ENCODE peak calls at places on chromosomes 16 and 17, in seven cellular contexts. F is lung, R is right lobe of liver, A is esophagus squamous epithelium, Y is heart right ventricle, K is H9, P is foreskin keratinocyte. B is an unnamed sample.
A peak's percentile ranks its signal among the peaks of the same experiment; 100 is the strongest.

GRCh38 chr17:17304521-17304985 is 1.4 kb downstream of the NT5M start:
- DNase-seq in R (no peak), P (no peak), F (no peak), K (no peak), A (no peak), Y (no peak), B (no peak)

GRCh38 chr17:69763503-69763902 is 311.5 kb upstream of the KCNJ16 start:
- DNase-seq in K (no peak), P (no peak), Y (no peak), A (no peak), F (no peak), R (no peak), B (peak; percentile 15)

GRCh38 chr17:76420356-76421053 is 32.4 kb downstream of the UBE2O start:
- DNase-seq in P (no peak), R (no peak), F (no peak), Y (no peak), A (no peak), K (no peak), B (no peak)

GRCh38 chr16:22321340-22322001 is 24.3 kb downstream of the POLR3E start:
- DNase-seq in F (peak; percentile 49), A (no peak), R (peak; percentile 72), P (no peak), K (peak; percentile 75), Y (peak; percentile 50), B (peak; percentile 88)

GRCh38 chr17:57294629-57295501 is 38.5 kb downstream of the MSI2 start:
- DNase-seq in F (no peak), R (no peak), Y (peak; percentile 35), P (no peak), K (no peak), A (no peak), B (no peak)

GRCh38 chr16:50671644-50672260 is 9.4 kb downstream of the SNX20 start:
- DNase-seq in A (no peak), F (no peak), P (no peak), R (no peak), Y (no peak), K (no peak), B (no peak)

GRCh38 chr16:86044881-86045600 is 146.1 kb downstream of the IRF8 start:
- DNase-seq in F (no peak), A (no peak), P (no peak), Y (no peak), R (no peak), K (no peak), B (no peak)

GRCh38 chr16:54362801-54363200 is 76.2 kb upstream of the IRX3 start:
- DNase-seq in Y (no peak), A (no peak), F (no peak), K (no peak), R (no peak), P (no peak), B (no peak)

GRCh38 chr17:69961488-69962145 is 113.4 kb upstream of the KCNJ16 start:
- DNase-seq in R (no peak), P (no peak), Y (no peak), K (peak; percentile 73), F (no peak), A (no peak), B (peak; percentile 34)

GRCh38 chr16:72560617-72561016 is 388.7 kb upstream of the PMFBP1 start:
- DNase-seq in A (no peak), P (no peak), K (no peak), F (no peak), Y (no peak), R (no peak), B (peak; percentile 35)

GRCh38 chr17:15236281-15237105 is 28.6 kb downstream of the PMP22 start:
- DNase-seq in R (no peak), A (no peak), P (no peak), F (no peak), K (peak; percentile 31), Y (no peak), B (no peak)

GRCh38 chr17:30332057-30332542 is 1.8 kb downstream of the TMIGD1 start:
- DNase-seq in K (no peak), A (no peak), R (no peak), P (peak; percentile 57), Y (no peak), F (no peak), B (peak; percentile 56)

GRCh38 chr17:31808521-31808920 is 50.5 kb downstream of the COPRS start:
- DNase-seq in A (no peak), K (no peak), F (no peak), P (no peak), R (no peak), Y (no peak), B (peak; percentile 32)

GRCh38 chr16:71929048-71929447 is 33.7 kb downstream of the IST1 start:
- DNase-seq in Y (no peak), A (no peak), R (no peak), F (no peak), K (no peak), P (no peak), B (peak; percentile 37)

GRCh38 chr17:57484826-57485565 is 228.7 kb downstream of the MSI2 start:
- DNase-seq in F (no peak), K (no peak), R (no peak), A (no peak), Y (no peak), P (no peak), B (no peak)

GRCh38 chr16:2771496-2772402 is 5.3 kb downstream of the ELOB start:
- DNase-seq in Y (no peak), K (peak; percentile 33), R (no peak), F (no peak), A (no peak), P (no peak), B (no peak)

GRCh38 chr16:82987767-82988166 is 361.0 kb downstream of the CDH13 start:
- DNase-seq in R (no peak), K (no peak), A (no peak), P (peak; percentile 16), F (no peak), Y (no peak), B (no peak)
- TF ChIP-seq CTCF in R (no peak), K (no peak), A (no peak), P (no peak), F (no peak), Y (no peak), B (no peak)

GRCh38 chr17:8793649-8794048 is 5.5 kb downstream of the MFSD6L start:
- DNase-seq in A (no peak), P (no peak), K (no peak), R (no peak), F (no peak), Y (no peak), B (no peak)

GRCh38 chr17:8791910-8792270 is 7.3 kb downstream of the MFSD6L start:
- DNase-seq in F (no peak), A (no peak), K (peak; percentile 20), P (peak; percentile 56), R (no peak), Y (no peak), B (no peak)

GRCh38 chr17:8792646-8793045 is 6.5 kb downstream of the MFSD6L start:
- DNase-seq in F (no peak), A (no peak), K (peak; percentile 5), P (no peak), R (no peak), Y (no peak), B (no peak)

GRCh38 chr17:8789743-8790142 is 9.4 kb downstream of the MFSD6L start:
- DNase-seq in Y (no peak), A (no peak), P (no peak), F (no peak), R (no peak), K (peak; percentile 42), B (no peak)

DNA sequence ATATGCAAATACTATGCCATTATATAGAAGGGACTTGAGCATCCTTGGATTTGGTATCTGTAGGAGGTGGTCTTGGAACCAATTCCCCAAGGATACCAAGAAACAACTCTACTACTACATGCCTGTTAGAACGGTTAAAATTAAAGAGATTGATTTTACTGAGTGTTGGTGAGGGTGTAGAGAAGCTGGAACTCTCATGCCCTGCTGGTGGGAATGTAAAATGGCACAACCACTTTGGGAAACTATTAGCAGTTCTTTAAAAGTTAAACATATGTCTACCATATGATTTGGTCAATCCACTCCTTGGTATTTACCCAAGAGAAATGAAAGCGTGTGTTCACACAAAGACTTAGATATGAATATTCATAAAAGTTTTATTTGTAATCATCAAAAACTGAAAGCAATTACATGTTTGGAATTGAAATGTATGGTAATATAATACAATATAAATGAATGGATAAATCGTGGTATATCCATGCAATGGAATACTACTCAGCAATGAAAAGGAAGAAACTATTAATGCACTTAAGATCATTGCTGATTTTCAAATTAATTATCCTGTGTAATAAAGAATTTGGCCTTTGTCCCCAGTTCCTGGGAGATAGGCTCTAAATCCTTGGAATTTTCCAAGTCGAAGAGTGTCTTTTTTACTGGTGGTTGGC is 7.8 kb downstream of the MFSD6L start:
- DNase-seq in K (peak; percentile 8), F (no peak), A (no peak), Y (no peak), R (no peak), P (no peak), B (no peak)
- TF ChIP-seq CTCF in K (peak; percentile 64), F (no peak), A (no peak), Y (no peak), R (no peak), P (peak; percentile 2), B (peak; percentile 19)

DNA sequence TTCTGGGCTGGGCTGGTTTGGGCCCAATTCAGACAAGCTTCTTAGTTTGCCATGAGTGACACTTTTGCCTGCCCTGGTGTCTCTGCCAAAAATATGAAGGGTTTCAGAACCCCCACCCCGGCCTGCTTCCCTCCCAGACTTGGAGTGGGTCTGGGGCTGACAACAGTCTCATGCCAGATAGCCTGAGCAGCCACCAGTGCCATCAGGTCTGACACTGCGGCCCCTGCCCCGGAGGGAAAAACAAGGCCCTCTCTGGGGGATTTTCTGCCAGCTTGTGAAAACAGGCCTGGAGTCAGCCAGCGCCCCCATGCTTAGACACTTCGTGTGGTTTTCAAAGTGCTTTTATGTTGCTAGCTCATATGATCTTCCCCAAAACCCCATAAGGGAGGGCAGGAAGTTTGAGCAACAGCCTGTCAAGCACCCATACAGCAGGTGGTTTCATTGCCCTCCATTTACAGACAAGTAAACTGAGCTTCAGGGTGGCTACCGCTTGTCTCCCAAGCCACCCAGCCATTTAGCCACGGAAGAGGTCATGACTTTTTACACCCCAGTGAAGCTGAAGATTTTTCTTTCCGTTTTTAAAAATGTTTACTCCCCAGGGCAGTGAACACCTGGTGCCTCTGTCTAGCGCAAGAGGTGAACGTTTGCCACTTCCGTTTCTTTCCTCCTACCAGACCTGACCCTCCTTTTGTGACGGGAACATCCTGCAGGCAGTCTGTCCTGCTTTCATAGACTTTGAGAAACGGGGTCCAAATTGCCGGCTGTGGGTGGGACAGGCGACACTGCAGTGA is 300.6 kb downstream of the SEC14L1 start:
- DNase-seq in P (no peak), R (no peak), A (no peak), F (no peak), K (no peak), Y (no peak), B (no peak)
- TF ChIP-seq CTCF in P (no peak), R (no peak), A (no peak), F (no peak), K (no peak), Y (no peak), B (no peak)

DNA sequence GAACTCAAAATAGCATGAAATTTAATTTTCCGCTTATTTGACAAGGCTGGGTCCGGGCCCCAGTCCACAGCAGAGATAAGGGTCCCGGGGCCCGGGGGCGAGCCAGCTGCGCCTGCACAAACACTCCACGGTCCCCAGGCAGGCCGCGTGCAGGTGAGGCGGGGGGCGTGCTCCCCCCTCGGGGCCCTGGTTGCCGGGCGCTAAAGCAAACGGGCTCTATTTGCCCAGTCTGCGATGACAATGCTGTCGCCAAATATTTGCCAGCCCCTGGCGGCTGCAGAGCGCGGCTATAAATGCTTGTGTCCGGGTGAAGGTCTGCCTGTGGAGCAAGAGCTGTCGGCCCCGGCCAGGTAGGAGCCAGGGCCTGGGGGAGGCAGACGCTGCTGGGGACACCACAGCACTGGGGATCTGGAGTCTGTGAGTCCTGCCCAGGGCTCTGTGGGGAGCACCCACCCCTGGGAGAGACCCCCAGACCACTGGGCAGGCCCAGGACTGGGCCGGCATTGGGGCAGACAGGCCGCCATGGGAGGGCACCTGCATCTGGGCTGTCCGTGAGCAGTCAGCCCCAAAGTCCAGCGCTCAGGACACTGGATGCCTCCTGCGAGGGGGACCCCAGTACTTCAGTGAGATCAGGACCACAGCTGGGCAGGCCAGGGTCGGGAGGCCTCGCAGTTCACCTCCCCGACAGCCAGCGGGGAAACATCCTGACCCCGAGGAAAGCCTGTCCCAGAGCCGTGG is at the start of gene PERCC1:
- DNase-seq in P (no peak), Y (no peak), R (no peak), A (no peak), F (no peak), K (no peak), B (peak; percentile 74)
- TF ChIP-seq CTCF in P (no peak), Y (no peak), R (peak; percentile 13), A (no peak), F (no peak), K (no peak), B (peak; percentile 10)